ENCODE peak calls at places on chromosome 17, in four cellular contexts. A is body of pancreas; K is activated CD4-positive, alpha-beta T cell treated with anti-CD3 and anti-CD28 coated beads, Interleukin-2, amount 50 U/mL, for 48 hours; D is T follicular helper cell. R is an unnamed sample.

GRCh38 chr17:83179811-83180210 is 100.4 kb downstream of the METRNL start:
- DNase-seq in K (no peak), A (no peak), D (no peak), R (no peak)

GRCh38 chr17:69723741-69724140 is 309.2 kb downstream of the MAP2K6 start:
- DNase-seq in D (no peak), K (no peak), A (no peak), R (no peak)

GRCh38 chr17:38920374-38921291 is 4.8 kb upstream of the LASP1NB start:
- DNase-seq in D (no peak), K (no peak), A (no peak), R (no peak)

GRCh38 chr17:79844869-79845600 is 5.8 kb upstream of the CBX4 start:
- DNase-seq in A (peak), K (peak), D (no peak), R (peak)

GRCh38 chr17:21352221-21352980 is 23.8 kb upstream of the KCNJ12 start:
- DNase-seq in K (no peak), D (no peak), A (no peak), R (no peak)

GRCh38 chr17:81231766-81232581 is 6.9 kb downstream of the TEPSIN start:
- DNase-seq in D (no peak), A (no peak), K (no peak), R (no peak)

GRCh38 chr17:38568274-38568673 is 37.5 kb downstream of the SRCIN1 start:
- DNase-seq in K (no peak), D (no peak), A (no peak), R (no peak)

GRCh38 chr17:55068862-55069771 is 100.6 kb downstream of the STXBP4 start:
- DNase-seq in A (no peak), D (no peak), K (no peak), R (no peak)

GRCh38 chr17:5283531-5284315 is 1.6 kb downstream of the RABEP1 start:
- DNase-seq in A (no peak), K (no peak), D (no peak), R (no peak)

GRCh38 chr17:979211-979538 is 401 bp downstream of the NXN start:
- DNase-seq in K (no peak), A (no peak), D (no peak), R (no peak)

GRCh38 chr17:66860204-66860603 is 25.3 kb downstream of the CACNG5 start:
- DNase-seq in A (no peak), K (no peak), D (no peak), R (no peak)

GRCh38 chr17:76072149-76072858 is at the start of gene SRP68:
- DNase-seq in D (peak), A (peak), K (peak), R (peak)

GRCh38 chr17:55576237-55576998 is 65.2 kb upstream of the SMIM36 start:
- DNase-seq in D (no peak), A (no peak), K (peak), R (no peak)

GRCh38 chr17:43170140-43170765 is 761 bp upstream of the NBR1 start:
- DNase-seq in K (peak), A (peak), D (peak), R (peak)

GRCh38 chr17:70654706-70655105 is 485.4 kb downstream of the KCNJ2 start:
- DNase-seq in K (no peak), D (no peak), A (no peak), R (no peak)

GRCh38 chr17:75878174-75878998 is at the start of gene TRIM47:
- DNase-seq in D (no peak), A (peak), K (peak), R (no peak)

GRCh38 chr17:49690256-49690655 is 12.4 kb upstream of the SPOP start:
- DNase-seq in K (no peak), D (no peak), A (no peak), R (no peak)

GRCh38 chr17:50055055-50055425 is 870 bp upstream of the ITGA3 start:
- DNase-seq in A (peak), D (no peak), K (peak), R (no peak)

GRCh38 chr17:82205720-82206508 is 6.7 kb downstream of the CCDC57 start:
- DNase-seq in K (peak), A (peak), D (peak), R (peak)

GRCh38 chr17:15883617-15884111 is 61.3 kb upstream of the ADORA2B start:
- DNase-seq in K (no peak), A (no peak), D (no peak), R (no peak)

GRCh38 chr17:77098884-77099545 is 41.8 kb upstream of the SEC14L1 start:
- DNase-seq in A (peak), D (no peak), K (no peak), R (no peak)

GRCh38 chr17:62715882-62716390 is 88.5 kb downstream of the MRC2 start:
- DNase-seq in A (no peak), D (no peak), K (no peak), R (no peak)

GRCh38 chr17:77783991-77784820 is 174.3 kb upstream of the TNRC6C start:
- DNase-seq in K (peak), A (no peak), D (peak), R (peak)

GRCh38 chr17:31510273-31511175 is 119.0 kb downstream of the RAB11FIP4 start:
- DNase-seq in D (no peak), K (peak), A (no peak), R (no peak)

GRCh38 chr17:16304832-16305231 is 48.4 kb downstream of the CENPV start:
- DNase-seq in D (no peak), K (no peak), A (no peak), R (no peak)

GRCh38 chr17:33874617-33875060 is 380.4 kb upstream of the CCL2 start:
- DNase-seq in A (no peak), D (no peak), K (no peak), R (no peak)

GRCh38 chr17:76735006-76735405 is 2.1 kb downstream of the SRSF2 start:
- DNase-seq in D (no peak), A (no peak), K (no peak), R (no peak)

GRCh38 chr17:49471089-49471683 is 23.9 kb upstream of the NGFR start:
- DNase-seq in D (no peak), K (no peak), A (no peak), R (no peak)

GRCh38 chr17:21039839-21040575 is 2.8 kb downstream of the USP22 start:
- DNase-seq in A (peak), K (peak), D (no peak), R (peak)

GRCh38 chr17:21460358-21460757 is 84.2 kb downstream of the KCNJ12 start:
- DNase-seq in K (no peak), D (no peak), A (no peak), R (no peak)

GRCh38 chr17:47630614-47631013 is 19.1 kb upstream of the KPNB1 start:
- DNase-seq in D (no peak), A (no peak), K (no peak), R (no peak)

GRCh38 chr17:29116652-29117439 is 63.4 kb downstream of the MYO18A start:
- DNase-seq in K (peak), D (peak), A (peak), R (peak)

GRCh38 chr17:2058521-2059124 is 3.7 kb downstream of the HIC1 start:
- DNase-seq in K (peak), D (peak), A (peak), R (peak)

GRCh38 chr17:20010886-20011402 is 1.8 kb downstream of the SPECC1 start:
- DNase-seq in K (no peak), A (no peak), D (no peak), R (no peak)

GRCh38 chr17:61185385-61185784 is 214.3 kb upstream of the TBX2 start:
- DNase-seq in A (no peak), D (no peak), K (no peak), R (no peak)

R was measured in stimulated activated naive CD4-positive, alpha-beta T cell treated with Interleukin-2 at 50 U/mL for 16 hours.